ENCODE peak calls at places on chromosomes 2 and 18, in ten cellular contexts. R is CD8-positive, alpha-beta T cell; I is prostate gland; D is dorsolateral prefrontal cortex; V is neural progenitor cell; P is heart right ventricle; F is AG04450; J is fibroblast of lung; W is lower lobe of right lung; T is ovary. G is an unnamed sample.
A peak's percentile ranks its signal among the peaks of the same experiment; 100 is the strongest.

GRCh38 chr2:99660616-99661416 is 171.0 kb upstream of the REV1 start:
- DNase-seq in R (no peak), I (no peak), D (no peak), V (no peak), P (no peak), F (no peak), J (no peak), W (no peak), T (no peak), G (no peak)

GRCh38 chr2:98926601-98927000 is 9.4 kb downstream of the CRACDL start:
- DNase-seq in R (no peak), I (no peak), D (no peak), V (no peak), P (no peak), F (no peak), J (no peak), W (no peak), T (no peak), G (no peak)

GRCh38 chr2:161570424-161571050 is 53.7 kb upstream of the SLC4A10 start:
- DNase-seq in R (no peak), I (no peak), D (no peak), V (peak; percentile 36), P (no peak), F (no peak), J (no peak), W (no peak), T (no peak), G (no peak)

GRCh38 chr2:18630941-18631340 is 41.6 kb upstream of the NT5C1B start:
- DNase-seq in R (no peak), I (no peak), D (no peak), V (no peak), P (no peak), F (no peak), J (no peak), W (no peak), T (no peak), G (no peak)

GRCh38 chr2:43853141-43854081 is 14.6 kb downstream of the ABCG8 start:
- DNase-seq in R (no peak), I (no peak), D (no peak), V (no peak), P (no peak), F (no peak), J (no peak), W (no peak), T (no peak), G (no peak)

GRCh38 chr2:128681351-128681906 is 362.8 kb upstream of the HS6ST1 start:
- DNase-seq in R (no peak), I (no peak), D (no peak), V (no peak), P (no peak), F (no peak), J (no peak), W (no peak), T (no peak), G (no peak)

GRCh38 chr2:164840930-164841718 is 499 bp downstream of the COBLL1 start:
- DNase-seq in R (no peak), I (peak; percentile 72), D (no peak), V (peak; percentile 94), P (peak; percentile 82), F (no peak), J (peak; percentile 30), W (peak; percentile 84), T (peak; percentile 75), G (peak; percentile 91)

GRCh38 chr2:222451270-222451674 is 26.9 kb downstream of the SGPP2 start:
- DNase-seq in R (no peak), I (no peak), D (no peak), V (no peak), P (no peak), F (no peak), J (peak; percentile 34), W (no peak), T (no peak), G (no peak)

GRCh38 chr18:63590368-63590767 is 3.2 kb downstream of the SERPINB13 start:
- DNase-seq in R (no peak), I (no peak), D (no peak), V (no peak), P (no peak), F (no peak), J (no peak), W (peak; percentile 65), T (no peak), G (no peak)

GRCh38 chr2:64454316-64455030 is 511 bp downstream of the LGALSL start:
- DNase-seq in R (peak; percentile 33), I (peak; percentile 63), D (peak; percentile 43), V (peak; percentile 83), P (peak; percentile 61), F (no peak), J (peak; percentile 51), W (peak; percentile 70), T (peak; percentile 71), G (peak; percentile 82)

GRCh38 chr2:168157926-168158325 is 89.5 kb downstream of the STK39 start:
- DNase-seq in R (no peak), I (no peak), D (no peak), V (no peak), P (no peak), F (no peak), J (no peak), W (no peak), T (no peak), G (no peak)

GRCh38 chr2:168159754-168160585 is 87.4 kb downstream of the STK39 start:
- DNase-seq in R (no peak), I (no peak), D (no peak), V (no peak), P (no peak), F (no peak), J (no peak), W (no peak), T (no peak), G (no peak)

GRCh38 chr2:168157070-168157469 is 90.3 kb downstream of the STK39 start:
- DNase-seq in R (no peak), I (no peak), D (no peak), V (no peak), P (no peak), F (no peak), J (no peak), W (no peak), T (no peak), G (no peak)

GRCh38 chr2:168156661-168157060 is 90.7 kb downstream of the STK39 start:
- DNase-seq in R (no peak), I (peak; percentile 17), D (no peak), V (no peak), P (peak; percentile 61), F (no peak), J (no peak), W (no peak), T (no peak), G (no peak)

DNA sequence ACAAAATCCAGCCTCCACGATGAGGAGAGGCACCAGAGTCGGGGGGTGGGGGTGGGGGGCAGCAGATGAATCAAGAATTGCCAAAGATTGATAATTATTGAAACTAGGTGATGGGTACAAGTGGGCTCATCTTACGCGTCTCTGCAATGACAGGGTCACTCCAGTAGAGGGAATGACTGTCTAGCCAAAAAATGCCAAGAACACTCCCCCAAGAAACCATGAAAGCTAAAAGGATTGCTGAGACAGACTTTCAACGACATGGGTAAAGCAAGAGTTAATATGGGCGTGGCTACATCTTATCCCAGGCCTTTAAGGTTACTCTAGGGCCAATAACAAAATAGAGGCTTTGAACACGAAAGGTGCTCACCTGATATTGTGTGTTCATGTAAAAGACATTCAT is 86.5 kb downstream of the STK39 start:
- DNase-seq in R (no peak), I (no peak), D (no peak), V (peak; percentile 51), P (no peak), F (no peak), J (peak; percentile 17), W (no peak), T (no peak), G (no peak)
- H3K4me3 ChIP-seq in R (no peak overlapping the region), I (no peak overlapping the region), D (no peak overlapping the region), V (no peak overlapping the region), P (no peak overlapping the region), F (no peak overlapping the region), J (no peak overlapping the region), W (no peak overlapping the region), T (no peak overlapping the region), G (no peak overlapping the region)

GRCh38 chr2:131039101-131039440 is 54.2 kb downstream of the FAM168B start:
- DNase-seq in R (no peak), I (no peak), D (peak; percentile 8), V (no peak), P (no peak), F (no peak), J (no peak), W (peak; percentile 27), T (no peak), G (no peak)
- TF ChIP-seq CTCF in R (no peak), I (no peak), D (no peak), V (no peak), P (no peak), F (no peak), J (no peak), W (no peak), T (no peak), G (no peak)

DNA sequence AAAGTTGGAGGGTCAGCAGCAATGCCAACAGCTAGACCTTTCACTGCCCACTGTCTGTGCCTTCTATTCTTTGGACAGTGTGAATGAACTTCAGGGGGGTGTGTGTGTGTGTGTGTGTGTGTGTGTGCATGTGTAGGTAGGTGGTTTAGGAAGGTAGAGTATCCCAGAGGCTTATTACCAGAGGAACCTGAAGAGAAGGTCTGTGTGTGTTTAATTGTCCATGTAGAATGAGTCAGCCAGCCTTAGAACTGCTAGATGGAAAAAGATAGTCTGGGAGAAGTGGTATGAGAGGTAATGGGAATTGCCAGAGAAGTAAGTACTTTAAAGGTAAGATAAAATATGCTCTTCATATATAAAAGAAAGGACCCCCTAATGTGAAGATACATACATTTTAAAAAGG is 522.2 kb downstream of the PIK3C3 start:
- DNase-seq in R (no peak), I (no peak), D (no peak), V (no peak), P (no peak), F (no peak), J (no peak), W (no peak), T (no peak), G (no peak)
- H3K4me3 ChIP-seq in R (no peak overlapping the region), I (no peak overlapping the region), D (no peak overlapping the region), V (no peak overlapping the region), P (no peak overlapping the region), F (no peak overlapping the region), J (no peak overlapping the region), W (no peak overlapping the region), T (no peak overlapping the region), G (no peak overlapping the region)

DNA sequence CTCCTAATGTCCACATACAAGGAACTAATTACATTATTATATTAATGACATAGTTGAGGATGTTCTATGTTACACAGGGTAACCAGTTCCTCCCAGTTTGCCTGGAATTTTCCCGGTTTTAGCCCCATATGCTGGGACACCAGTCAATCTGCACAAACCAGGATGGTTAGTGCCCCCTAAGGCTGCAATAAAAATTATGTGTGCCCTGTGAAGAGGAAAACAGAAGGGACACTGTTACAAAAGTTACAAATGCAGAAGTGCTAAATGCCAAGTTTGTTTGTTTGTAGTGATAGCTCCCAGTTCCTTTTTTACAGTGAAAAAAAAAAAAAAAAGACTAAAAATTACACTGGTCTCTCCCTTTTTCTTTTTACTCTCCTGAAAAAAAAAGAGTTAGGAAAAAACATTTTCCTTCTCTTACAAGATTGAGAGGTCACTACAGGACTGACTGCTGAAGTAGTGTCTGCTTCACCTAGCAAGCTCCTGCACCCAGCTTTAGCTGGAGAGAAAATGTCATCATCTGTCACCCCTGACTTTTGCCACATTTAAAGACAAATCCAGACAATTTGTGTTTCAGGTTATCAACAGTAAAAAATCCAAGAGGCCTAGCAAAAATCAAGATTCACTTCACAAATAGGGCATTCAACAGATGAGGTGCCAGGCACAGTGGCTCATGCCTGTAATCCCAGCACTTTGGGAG is 3.2 kb downstream of the ANKRD44 start:
- DNase-seq in R (no peak), I (no peak), D (no peak), V (no peak), P (no peak), F (no peak), J (no peak), W (no peak), T (no peak), G (no peak)
- TF ChIP-seq CTCF in R (no peak), I (no peak), D (peak; percentile 12), V (no peak), P (no peak), F (peak; percentile 11), J (peak; percentile 7), W (no peak), T (no peak), G (no peak)